ENCODE peak calls at places on chromosomes 16 and 17, in four cellular contexts. E, Z, R and C are unnamed samples.

GRCh38 chr17:17723354-17724261 is 42.4 kb downstream of the RAI1 start:
- DNase-seq in E (peak), Z (no peak), R (no peak), C (no peak)

GRCh38 chr17:51152766-51153209 is 571 bp upstream of the NME1 start:
- DNase-seq in E (no peak), Z (peak), R (no peak), C (no peak)

GRCh38 chr17:14918540-14918939 is 346.6 kb downstream of the PMP22 start:
- DNase-seq in E (no peak), Z (no peak), R (no peak), C (no peak)

GRCh38 chr17:17096438-17097178 is 54.4 kb downstream of the MPRIP start:
- DNase-seq in E (no peak), Z (peak), R (no peak), C (no peak)

GRCh38 chr16:8958344-8958808 is 5.3 kb downstream of the USP7 start:
- DNase-seq in E (no peak), Z (no peak), R (no peak), C (no peak)

GRCh38 chr17:41507315-41507880 is 2.0 kb upstream of the KRT13 start:
- DNase-seq in E (no peak), Z (no peak), R (no peak), C (no peak)

GRCh38 chr17:14739656-14740431 is 439.0 kb downstream of the HS3ST3B1 start:
- DNase-seq in E (no peak), Z (no peak), R (no peak), C (no peak)

GRCh38 chr16:15810411-15810810 is 46.4 kb downstream of the MYH11 start:
- DNase-seq in E (no peak), Z (no peak), R (no peak), C (no peak)

GRCh38 chr17:18363021-18363941 is at the start of gene SHMT1:
- DNase-seq in E (peak), Z (peak), R (peak), C (peak)

GRCh38 chr16:21608647-21609328 is 9.4 kb downstream of the METTL9 start:
- DNase-seq in E (no peak), Z (no peak), R (no peak), C (no peak)

GRCh38 chr16:51898872-51899271 is 648.1 kb downstream of the TOX3 start:
- DNase-seq in E (no peak), Z (no peak), R (no peak), C (no peak)

GRCh38 chr17:82678265-82678891 is 20.1 kb downstream of the RAB40B start:
- DNase-seq in E (no peak), Z (no peak), R (no peak), C (no peak)

GRCh38 chr17:28147026-28147425 is 104.5 kb downstream of the NLK start:
- DNase-seq in E (no peak), Z (no peak), R (no peak), C (no peak)

GRCh38 chr16:89170346-89171215 is 967 bp upstream of the CDH15 start:
- DNase-seq in E (peak), Z (no peak), R (no peak), C (peak)

GRCh38 chr17:54662978-54663876 is 237.4 kb upstream of the TOM1L1 start:
- DNase-seq in E (peak), Z (no peak), R (no peak), C (no peak)

GRCh38 chr17:75548839-75549238 is 23.3 kb downstream of the LLGL2 start:
- DNase-seq in E (no peak), Z (no peak), R (no peak), C (no peak)

GRCh38 chr16:78675312-78675711 is 575.9 kb downstream of the WWOX start:
- DNase-seq in E (no peak), Z (peak), R (no peak), C (no peak)

GRCh38 chr17:34850964-34851363 is 110.3 kb downstream of the CCT6B start:
- DNase-seq in E (no peak), Z (no peak), R (no peak), C (no peak)

GRCh38 chr17:19753661-19754463 is 5.8 kb upstream of the ALDH3A1 start:
- DNase-seq in E (no peak), Z (no peak), R (no peak), C (no peak)

GRCh38 chr16:502179-502943 is 25.2 kb upstream of the CAPN15 start:
- DNase-seq in E (no peak), Z (peak), R (no peak), C (no peak)

DNA sequence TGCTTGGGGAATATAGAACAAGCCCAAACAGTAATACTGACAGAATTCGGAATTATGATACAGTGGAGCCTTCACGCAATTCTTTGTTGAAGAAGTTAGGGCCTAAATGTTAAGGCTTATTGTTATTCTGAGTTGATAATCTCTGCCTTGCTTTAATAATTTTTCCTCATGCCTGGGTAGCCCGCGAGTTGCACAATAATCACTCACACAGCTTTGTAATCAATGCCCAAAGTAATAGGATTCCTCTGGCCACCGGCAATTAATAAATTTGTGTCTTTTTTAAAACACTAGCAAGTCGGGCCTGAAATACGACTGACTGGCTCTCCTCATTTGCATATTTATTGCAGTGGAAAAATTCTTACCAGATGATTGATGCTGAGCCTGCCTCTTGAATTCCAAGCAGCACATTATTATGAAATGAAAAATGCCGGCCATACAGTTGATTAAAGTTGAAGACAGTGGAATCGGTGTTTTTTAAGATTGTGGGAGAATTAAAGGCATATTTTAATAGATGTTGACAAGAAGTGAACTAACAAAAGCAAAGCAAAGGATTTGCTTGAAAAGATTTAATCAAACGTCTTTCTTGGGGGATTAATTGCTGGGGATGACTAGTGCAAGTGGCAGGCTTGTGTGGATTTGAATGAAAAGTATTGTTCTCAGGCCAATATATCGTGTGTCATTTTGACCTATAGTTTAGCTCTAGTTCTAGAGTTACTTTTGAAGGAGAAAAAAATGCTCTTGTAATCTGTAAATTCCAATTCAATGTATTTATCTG is 30.2 kb downstream of the AATF start:
- DNase-seq in E (no peak), Z (no peak), R (no peak), C (no peak)
- TF ChIP-seq ATF2 in E (no peak), Z (no peak), R (no peak), C (no peak)

GRCh38 chr16:23729503-23730424 is 16.7 kb upstream of the ERN2 start:
- DNase-seq in E (peak), Z (peak), R (no peak), C (peak)
- TF ChIP-seq ESRRA in E (no peak), Z (no peak), R (no peak), C (no peak)

GRCh38 chr16:86531193-86531550 is 20.8 kb downstream of the FOXF1 start:
- DNase-seq in E (no peak), Z (no peak), R (no peak), C (no peak)
- TF ChIP-seq ATF2 in E (no peak), Z (no peak), R (no peak), C (no peak)

GRCh38 chr17:38543403-38544174 is 62.2 kb downstream of the SRCIN1 start:
- DNase-seq in E (no peak), Z (no peak), R (no peak), C (no peak)
- TF ChIP-seq ESRRA in E (no peak), Z (no peak), R (no peak), C (no peak)

DNA sequence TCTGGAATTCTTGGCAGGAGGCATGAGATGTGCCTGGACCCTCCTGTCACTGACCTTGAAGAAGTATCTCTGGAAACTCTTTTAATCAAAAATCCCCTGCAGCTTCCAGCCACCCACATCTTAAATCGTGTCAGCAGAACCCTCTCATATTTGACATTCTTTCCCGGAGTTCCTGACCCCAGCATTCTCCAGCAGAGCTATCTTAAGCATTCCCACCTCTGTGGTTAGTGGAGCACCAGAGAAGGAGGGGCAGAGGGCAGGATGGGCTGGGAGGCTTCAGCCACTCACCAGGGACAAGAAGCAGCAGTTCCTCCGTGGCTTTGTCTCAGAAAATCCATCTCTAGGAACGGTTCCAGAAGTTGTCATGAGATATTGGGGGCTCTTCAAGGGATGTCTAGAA is 149.9 kb downstream of the RGS9 start:
- DNase-seq in E (no peak), Z (no peak), R (no peak), C (no peak)
- TF ChIP-seq ATF2 in E (no peak), Z (no peak), R (no peak), C (no peak)

GRCh38 chr16:85173077-85173980 is 61.1 kb upstream of the CIBAR2 start:
- DNase-seq in E (no peak), Z (no peak), R (no peak), C (peak)

GRCh38 chr16:85175724-85176233 is 63.5 kb upstream of the CIBAR2 start:
- DNase-seq in E (no peak), Z (no peak), R (no peak), C (no peak)

GRCh38 chr16:85172465-85173071 is 60.3 kb upstream of the CIBAR2 start:
- DNase-seq in E (peak), Z (peak), R (no peak), C (peak)

GRCh38 chr16:85174871-85175723 is 62.8 kb upstream of the CIBAR2 start:
- DNase-seq in E (no peak), Z (no peak), R (no peak), C (no peak)

GRCh38 chr16:85173981-85174751 is 61.9 kb upstream of the CIBAR2 start:
- DNase-seq in E (no peak), Z (peak), R (no peak), C (no peak)
- TF ChIP-seq ESRRA in E (no peak), Z (no peak), R (no peak), C (no peak)

GRCh38 chr16:30874244-30874820 is 19.5 kb downstream of the BCL7C start:
- DNase-seq in E (no peak), Z (no peak), R (no peak), C (no peak)

GRCh38 chr16:30874821-30875717 is 18.8 kb downstream of the BCL7C start:
- DNase-seq in E (peak), Z (peak), R (peak), C (peak)

GRCh38 chr16:30882429-30883310 is 11.2 kb downstream of the BCL7C start:
- DNase-seq in E (no peak), Z (no peak), R (no peak), C (no peak)

GRCh38 chr16:30875881-30876791 is 17.7 kb downstream of the BCL7C start:
- DNase-seq in E (no peak), Z (no peak), R (peak), C (peak)

DNA sequence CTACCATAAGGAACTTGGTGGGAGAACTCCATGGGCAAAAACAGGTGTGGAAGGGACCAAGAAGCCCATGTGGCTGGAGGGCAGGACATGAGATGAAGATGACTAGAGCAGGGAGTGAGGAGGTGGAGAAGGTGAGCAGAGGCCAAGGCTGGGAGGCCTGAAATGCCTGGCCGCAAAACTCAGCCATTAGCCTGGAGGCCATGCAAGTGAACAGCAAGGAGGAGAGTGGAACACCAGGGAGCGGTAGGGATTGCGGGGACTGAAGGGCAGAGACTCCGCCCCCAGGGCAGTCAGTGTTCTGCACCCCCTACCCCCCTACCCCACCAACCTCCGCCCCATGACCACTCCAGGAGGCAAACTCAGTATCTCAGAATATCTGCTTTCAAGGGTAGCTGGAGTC is 17.0 kb downstream of the BCL7C start:
- DNase-seq in E (peak), Z (peak), R (no peak), C (no peak)
- TF ChIP-seq ATF2 in E (no peak), Z (no peak), R (no peak), C (no peak)

DNA sequence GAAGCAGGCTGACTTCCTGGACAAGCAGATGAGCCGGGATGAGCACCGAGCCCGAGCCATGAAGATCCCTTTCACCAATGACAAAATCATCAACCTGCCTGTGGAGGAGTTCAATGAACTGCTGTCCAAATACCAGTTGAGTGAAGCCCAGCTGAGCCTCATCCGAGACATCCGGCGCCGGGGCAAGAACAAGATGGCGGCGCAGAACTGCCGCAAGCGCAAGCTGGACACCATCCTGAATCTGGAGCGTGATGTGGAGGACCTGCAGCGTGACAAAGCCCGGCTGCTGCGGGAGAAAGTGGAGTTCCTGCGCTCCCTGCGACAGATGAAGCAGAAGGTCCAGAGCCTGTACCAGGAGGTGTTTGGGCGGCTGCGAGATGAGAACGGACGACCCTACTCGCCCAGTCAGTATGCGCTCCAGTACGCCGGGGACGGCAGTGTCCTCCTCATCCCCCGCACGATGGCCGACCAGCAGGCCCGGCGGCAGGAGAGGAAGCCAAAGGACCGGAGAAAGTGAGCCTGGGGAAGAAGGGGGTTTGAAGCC is 11.0 kb downstream of the NFE2L1 start:
- DNase-seq in E (no peak), Z (no peak), R (no peak), C (no peak)
- TF ChIP-seq ESRRA in E (no peak), Z (no peak), R (no peak), C (no peak)

GRCh38 chr16:65740716-65741115 is 618.9 kb upstream of the CDH11 start:
- DNase-seq in E (no peak), Z (no peak), R (no peak), C (no peak)
- TF ChIP-seq ATF2 in E (no peak), Z (no peak), R (no peak), C (no peak)

GRCh38 chr16:29854520-29855100 is 8.4 kb downstream of the CDIPT start:
- DNase-seq in E (no peak), Z (no peak), R (no peak), C (no peak)

GRCh38 chr16:29857133-29857760 is 5.8 kb downstream of the CDIPT start:
- DNase-seq in E (no peak), Z (no peak), R (no peak), C (no peak)

GRCh38 chr16:29860218-29860617 is 2.8 kb downstream of the CDIPT start:
- DNase-seq in E (no peak), Z (no peak), R (no peak), C (no peak)

GRCh38 chr16:29858974-29859373 is 4.1 kb downstream of the CDIPT start:
- DNase-seq in E (no peak), Z (no peak), R (no peak), C (no peak)

DNA sequence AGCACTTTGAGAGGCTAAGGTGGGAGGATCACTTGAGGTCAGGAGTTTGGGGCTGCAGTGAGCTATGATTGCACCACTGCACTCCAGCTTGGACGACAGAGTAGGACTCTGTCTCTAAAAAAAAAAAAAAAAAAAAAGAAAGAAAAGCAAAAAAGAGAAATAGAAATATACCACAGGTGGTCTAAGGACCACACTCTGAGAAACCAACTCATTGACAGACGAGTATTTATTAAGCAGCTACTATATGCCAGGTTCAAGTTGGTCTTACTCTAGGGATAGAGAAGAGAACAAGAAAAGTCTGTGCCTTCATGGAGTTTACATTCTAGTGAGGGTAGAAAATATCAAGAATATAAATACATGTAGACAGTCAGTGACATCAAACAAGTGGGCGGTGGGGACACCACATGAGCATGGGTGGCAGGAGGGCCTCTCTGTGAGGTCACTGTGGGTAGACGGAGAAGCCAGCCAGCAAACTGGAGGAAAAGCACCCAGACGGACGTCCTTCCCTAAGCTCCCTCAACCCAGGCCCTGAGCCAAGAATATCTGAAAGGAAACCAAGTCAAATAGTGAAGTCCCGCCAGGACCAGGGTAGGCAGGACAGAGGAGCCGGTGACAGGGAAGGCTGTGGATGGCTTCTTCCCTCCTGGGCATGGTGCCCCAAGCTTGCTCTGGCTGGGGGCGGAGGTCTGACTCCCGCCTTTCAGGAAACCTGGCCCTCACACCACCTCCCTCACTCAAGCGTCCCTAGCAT is 4.7 kb downstream of the CDIPT start:
- DNase-seq in E (no peak), Z (no peak), R (no peak), C (no peak)
- TF ChIP-seq ESRRA in E (no peak), Z (no peak), R (no peak), C (no peak)